ENCODE peak calls at places on chromosomes 6 and 20, in four cellular contexts. M, F, G and J are unnamed samples. For H3K9me3, the result is how much of the 10 kb centered on the place peaks cover.

GRCh38 chr6:43334466-43335095 is 26.0 kb upstream of the CRIP3 start:
- DNase-seq in M (peak), F (no peak), G (peak), J (no peak)

GRCh38 chr20:20466341-20466879 is 98.5 kb downstream of the INSM1 start:
- DNase-seq in M (no peak), F (no peak), G (no peak), J (no peak)

GRCh38 chr6:149060985-149061760 is 256.3 kb upstream of the TAB2 start:
- DNase-seq in M (peak), F (peak), G (no peak), J (no peak)

GRCh38 chr6:148471624-148472494 is 129.2 kb downstream of the SASH1 start:
- DNase-seq in M (no peak), F (peak), G (no peak), J (no peak)

GRCh38 chr6:132190815-132191175 is 210.5 kb downstream of the MOXD1 start:
- DNase-seq in M (no peak), F (no peak), G (no peak), J (no peak)

GRCh38 chr6:69835414-69836179 is 30.8 kb upstream of the COL19A1 start:
- DNase-seq in M (peak), F (no peak), G (peak), J (no peak)

GRCh38 chr6:121142093-121142492 is 192.2 kb downstream of the TBC1D32 start:
- DNase-seq in M (no peak), F (no peak), G (no peak), J (no peak)

GRCh38 chr6:137363805-137364138 is 130.4 kb downstream of the OLIG3 start:
- DNase-seq in M (no peak), F (no peak), G (no peak), J (no peak)

GRCh38 chr20:57650266-57650665 is 30.0 kb upstream of the ZBP1 start:
- DNase-seq in M (no peak), F (no peak), G (no peak), J (no peak)

GRCh38 chr6:157556671-157557430 is 175.9 kb downstream of the ZDHHC14 start:
- DNase-seq in M (no peak), F (peak), G (no peak), J (no peak)

GRCh38 chr20:25279403-25279802 is 31.5 kb downstream of the PYGB start:
- DNase-seq in M (no peak), F (peak), G (no peak), J (no peak)

GRCh38 chr6:110996661-110997060 is 14.8 kb downstream of the RPF2 start:
- DNase-seq in M (no peak), F (no peak), G (no peak), J (no peak)

GRCh38 chr6:23523771-23524170 is 602.2 kb upstream of the NRSN1 start:
- DNase-seq in M (no peak), F (no peak), G (no peak), J (no peak)

GRCh38 chr6:107361568-107362270 is 97.6 kb downstream of the PDSS2 start:
- DNase-seq in M (no peak), F (no peak), G (no peak), J (no peak)

GRCh38 chr20:48189177-48189576 is 403.9 kb upstream of the SULF2 start:
- DNase-seq in M (peak), F (no peak), G (peak), J (no peak)

GRCh38 chr6:40249935-40250334 is 315.7 kb upstream of the MOCS1 start:
- DNase-seq in M (no peak), F (no peak), G (no peak), J (no peak)

GRCh38 chr6:37556884-37557644 is 57.4 kb upstream of the CCDC167 start:
- DNase-seq in M (no peak), F (no peak), G (no peak), J (peak)

GRCh38 chr6:148523551-148523950 is 180.9 kb downstream of the SASH1 start:
- DNase-seq in M (no peak), F (no peak), G (no peak), J (no peak)

GRCh38 chr20:57124800-57125399 is 141.5 kb downstream of the BMP7 start:
- DNase-seq in M (no peak), F (no peak), G (no peak), J (no peak)

GRCh38 chr6:22657341-22657985 is 88.1 kb downstream of the HDGFL1 start:
- DNase-seq in M (no peak), F (no peak), G (no peak), J (no peak)

GRCh38 chr6:13014551-13015378 is 298.2 kb downstream of the PHACTR1 start:
- DNase-seq in M (no peak), F (no peak), G (no peak), J (no peak)

GRCh38 chr6:71457883-71458282 is 169.3 kb downstream of the OGFRL1 start:
- DNase-seq in M (peak), F (no peak), G (no peak), J (no peak)

GRCh38 chr20:37524859-37525708 is 2.6 kb downstream of the BLCAP start:
- DNase-seq in M (peak), F (peak), G (no peak), J (peak)

GRCh38 chr20:37492096-37492625 is 28.9 kb upstream of the NNAT start:
- DNase-seq in M (no peak), F (no peak), G (no peak), J (no peak)

GRCh38 chr6:151068761-151069312 is 170.9 kb upstream of the AKAP12 start:
- DNase-seq in M (no peak), F (no peak), G (no peak), J (no peak)

GRCh38 chr6:20447157-20447556 is 45.5 kb downstream of the E2F3 start:
- DNase-seq in M (no peak), F (no peak), G (no peak), J (no peak)

GRCh38 chr6:73803562-73804221 is 107.7 kb downstream of the CD109 start:
- DNase-seq in M (peak), F (peak), G (peak), J (no peak)

GRCh38 chr6:123830110-123830509 is 26.4 kb downstream of the NKAIN2 start:
- DNase-seq in M (no peak), F (no peak), G (no peak), J (no peak)

GRCh38 chr6:13863699-13864155 is 49.4 kb upstream of the MCUR1 start:
- DNase-seq in M (peak), F (no peak), G (no peak), J (no peak)

GRCh38 chr6:64357430-64357829 is 721.8 kb downstream of the PHF3 start:
- DNase-seq in M (no peak), F (no peak), G (no peak), J (no peak)

GRCh38 chr20:13458860-13459451 is 179.8 kb downstream of the TASP1 start:
- DNase-seq in M (peak), F (peak), G (peak), J (no peak)

GRCh38 chr20:62924567-62925419 is 1.5 kb downstream of the DIDO1 start:
- DNase-seq in M (no peak), F (peak), G (no peak), J (no peak)

GRCh38 chr20:3935956-3936340 is 46.8 kb downstream of the PANK2 start:
- DNase-seq in M (no peak), F (no peak), G (no peak), J (no peak)

GRCh38 chr20:766906-767305 is 1.4 kb downstream of the SLC52A3 start:
- DNase-seq in M (no peak), F (no peak), G (no peak), J (no peak)

GRCh38 chr6:165233089-165233488 is 76.3 kb downstream of the C6orf118 start:
- DNase-seq in M (no peak), F (no peak), G (no peak), J (no peak)

GRCh38 chr6:165231581-165232276 is 77.7 kb downstream of the C6orf118 start:
- DNase-seq in M (no peak), F (no peak), G (peak), J (no peak)

GRCh38 chr6:165232277-165232654 is 77.1 kb downstream of the C6orf118 start:
- DNase-seq in M (no peak), F (no peak), G (no peak), J (no peak)

GRCh38 chr6:165229216-165229615 is 80.2 kb downstream of the C6orf118 start:
- DNase-seq in M (no peak), F (no peak), G (no peak), J (no peak)

GRCh38 chr6:165231177-165231576 is 78.2 kb downstream of the C6orf118 start:
- DNase-seq in M (no peak), F (no peak), G (no peak), J (no peak)
- H3K9me3 ChIP-seq in M (under half), F (under half), G (under half), J (under half)

DNA sequence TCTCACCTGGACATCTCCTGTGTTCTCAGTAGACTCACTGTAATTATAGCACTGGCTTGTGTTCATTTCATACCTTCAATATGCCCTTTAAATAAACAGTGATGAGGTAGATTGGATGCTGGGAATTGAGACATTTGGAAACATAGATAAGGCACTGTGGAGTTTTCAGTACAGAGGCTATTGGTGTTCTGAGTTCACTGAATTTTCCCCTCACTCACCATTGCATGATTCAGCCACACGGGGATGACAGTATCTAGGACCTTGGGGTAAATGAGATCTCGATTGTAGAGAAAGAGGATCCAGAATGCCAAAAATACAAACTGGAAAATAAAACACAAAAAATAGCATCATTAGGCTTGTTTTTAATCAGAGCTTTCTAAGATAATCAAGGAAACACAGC is 12.5 kb downstream of the ADTRP start:
- DNase-seq in M (no peak), F (no peak), G (no peak), J (no peak)
- TF ChIP-seq CTCF in M (no peak), F (no peak), G (no peak), J (no peak)

GRCh38 chr20:46152824-46153586 is 34.9 kb downstream of the CD40 start:
- DNase-seq in M (no peak), F (no peak), G (no peak), J (no peak)

GRCh38 chr20:46148313-46149213 is 30.4 kb downstream of the CD40 start:
- DNase-seq in M (no peak), F (no peak), G (no peak), J (no peak)

GRCh38 chr20:46151936-46152335 is 33.8 kb downstream of the CD40 start:
- DNase-seq in M (peak), F (no peak), G (no peak), J (no peak)

GRCh38 chr20:46154796-46155195 is 36.7 kb downstream of the CD40 start:
- DNase-seq in M (no peak), F (no peak), G (no peak), J (no peak)

GRCh38 chr20:46150982-46151381 is 32.9 kb downstream of the CD40 start:
- DNase-seq in M (no peak), F (no peak), G (no peak), J (no peak)
- H3K27ac ChIP-seq in M (no peak), F (no peak), G (no peak), J (no peak)

DNA sequence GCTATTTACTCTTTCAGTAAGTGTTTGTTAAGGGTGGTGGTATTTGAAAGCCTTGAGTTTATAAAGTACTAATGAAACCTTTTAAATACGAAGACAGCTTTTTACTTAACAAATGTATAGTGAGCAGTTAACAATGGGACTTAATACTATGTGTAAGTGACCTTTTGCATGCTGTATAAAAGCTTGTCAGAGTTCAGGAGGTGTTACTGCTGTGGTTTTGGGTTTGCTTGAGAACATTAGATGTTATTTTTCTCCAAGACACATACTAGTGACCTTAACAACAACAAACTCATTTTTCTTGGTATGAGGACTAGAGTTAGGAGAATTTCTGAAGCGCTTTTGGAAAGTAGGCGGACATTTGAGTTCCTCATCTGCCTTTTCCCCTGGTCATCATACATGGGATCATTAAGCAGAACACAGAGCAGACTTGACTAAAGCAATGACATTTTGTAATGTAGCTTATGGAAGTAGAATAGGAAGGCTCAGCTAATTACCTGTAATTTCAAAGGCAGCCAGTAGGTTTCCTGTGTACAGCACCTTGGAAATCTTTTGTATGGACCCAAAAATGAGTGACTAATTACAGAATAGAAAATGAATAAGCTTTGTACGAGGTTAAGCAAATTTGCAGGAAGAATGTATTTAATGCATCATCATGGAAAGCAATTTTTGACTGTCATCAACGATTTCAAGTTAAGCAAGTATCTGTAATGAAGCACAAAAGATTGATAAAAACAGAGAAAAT is 14.1 kb downstream of the CDYL start:
- DNase-seq in M (no peak), F (no peak), G (no peak), J (no peak)
- H3K9me3 ChIP-seq in M (under half), F (under half), G (under half), J (under half)

DNA sequence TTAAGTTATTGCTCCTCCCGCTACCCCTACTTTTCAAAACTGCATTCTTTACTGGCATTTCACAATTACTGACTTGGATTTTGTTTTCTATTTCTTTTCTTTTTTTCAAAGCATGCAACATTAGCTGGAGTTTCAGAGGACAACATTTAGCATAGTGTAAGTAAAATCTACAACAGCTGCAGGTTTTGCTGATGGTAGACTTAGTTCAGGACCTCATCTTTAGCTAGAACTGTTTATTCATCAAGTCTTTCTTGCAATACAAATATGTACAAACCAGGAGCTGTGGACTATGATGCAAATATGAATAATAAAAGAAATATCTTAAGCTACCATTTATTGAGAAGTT is 728 bp upstream of the CEP162 start:
- DNase-seq in M (no peak), F (no peak), G (no peak), J (no peak)
- TF ChIP-seq CTCF in M (peak), F (no peak), G (no peak), J (no peak)

GRCh38 chr6:26025894-26026832 is 61.1 kb upstream of the HFE start:
- DNase-seq in M (peak), F (peak), G (peak), J (peak)

GRCh38 chr6:26026833-26027490 is 60.3 kb upstream of the HFE start:
- DNase-seq in M (peak), F (peak), G (peak), J (peak)

GRCh38 chr6:26022737-26023136 is 60.1 kb downstream of the TRIM38 start:
- DNase-seq in M (no peak), F (no peak), G (no peak), J (no peak)

GRCh38 chr6:26025047-26025893 is 62.0 kb upstream of the HFE start:
- DNase-seq in M (peak), F (no peak), G (no peak), J (no peak)

DNA sequence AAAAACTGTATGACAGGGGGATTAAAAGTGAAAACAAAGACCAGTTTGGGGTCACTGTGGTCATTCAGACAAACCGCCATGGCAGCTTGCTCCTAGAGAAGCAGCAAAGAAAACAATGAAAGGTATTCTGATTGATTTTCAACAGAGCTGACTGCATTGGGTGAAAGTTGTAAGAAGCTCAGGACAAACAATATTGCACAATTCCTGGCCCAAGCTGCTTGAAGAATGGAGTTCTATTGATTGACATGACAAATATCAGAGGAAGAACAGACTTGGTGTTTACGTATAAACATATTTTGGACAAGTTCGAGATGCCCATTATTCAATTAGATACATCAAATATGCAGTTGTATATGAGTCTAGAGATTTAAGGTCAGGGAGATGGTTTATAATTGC is 62.0 kb downstream of the TRIM38 start:
- DNase-seq in M (no peak), F (no peak), G (no peak), J (no peak)
- H3K27ac ChIP-seq in M (peak), F (peak), G (peak), J (no peak)

DNA sequence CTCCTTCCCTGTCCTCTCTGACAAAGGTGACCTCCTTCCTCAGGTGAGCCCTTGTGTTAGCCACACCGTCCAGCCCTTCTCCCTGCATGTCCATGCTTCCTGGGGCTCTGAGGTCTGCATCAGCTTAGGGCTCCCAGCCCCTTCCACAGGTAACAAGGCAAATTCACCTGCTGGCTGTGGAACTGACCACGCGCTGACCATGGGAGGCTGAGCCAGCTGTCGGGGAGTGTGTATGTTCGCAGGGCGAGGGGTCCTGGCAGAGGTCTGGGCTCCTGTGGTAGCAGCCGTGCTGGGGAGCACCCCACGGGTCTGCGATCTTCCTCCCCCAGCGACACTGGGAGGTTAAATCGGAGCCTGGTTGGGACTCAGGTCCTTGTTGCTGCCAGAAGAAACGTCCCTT is 136.7 kb downstream of the PHACTR3 start:
- DNase-seq in M (no peak), F (no peak), G (no peak), J (no peak)
- H3K9me3 ChIP-seq in M (under half), F (under half), G (under half), J (under half)

GRCh38 chr20:10478930-10479329 is 43.8 kb downstream of the SLX4IP start:
- DNase-seq in M (no peak), F (no peak), G (no peak), J (no peak)
- TF ChIP-seq CTCF in M (no peak), F (no peak), G (peak), J (no peak)

GRCh38 chr6:169073311-169073710 is 180.3 kb downstream of the THBS2 start:
- DNase-seq in M (peak), F (no peak), G (no peak), J (no peak)

GRCh38 chr6:169071394-169071793 is 182.3 kb downstream of the THBS2 start:
- DNase-seq in M (no peak), F (no peak), G (no peak), J (no peak)

GRCh38 chr6:169072127-169073042 is 181.3 kb downstream of the THBS2 start:
- DNase-seq in M (no peak), F (no peak), G (no peak), J (no peak)

GRCh38 chr6:169070506-169071176 is 183.0 kb downstream of the THBS2 start:
- DNase-seq in M (peak), F (peak), G (peak), J (no peak)

GRCh38 chr6:169069361-169069760 is 184.3 kb downstream of the THBS2 start:
- DNase-seq in M (no peak), F (no peak), G (no peak), J (no peak)
- H3K27ac ChIP-seq in M (no peak), F (peak), G (no peak), J (no peak)

GRCh38 chr20:59670786-59671492 is 66.6 kb downstream of the PHACTR3 start:
- DNase-seq in M (no peak), F (no peak), G (no peak), J (no peak)

GRCh38 chr20:59667981-59668515 is 63.7 kb downstream of the PHACTR3 start:
- DNase-seq in M (no peak), F (no peak), G (no peak), J (no peak)

GRCh38 chr20:59669451-59669850 is 65.1 kb downstream of the PHACTR3 start:
- DNase-seq in M (no peak), F (no peak), G (no peak), J (no peak)

GRCh38 chr20:59667131-59667530 is 62.8 kb downstream of the PHACTR3 start:
- DNase-seq in M (no peak), F (no peak), G (no peak), J (no peak)

DNA sequence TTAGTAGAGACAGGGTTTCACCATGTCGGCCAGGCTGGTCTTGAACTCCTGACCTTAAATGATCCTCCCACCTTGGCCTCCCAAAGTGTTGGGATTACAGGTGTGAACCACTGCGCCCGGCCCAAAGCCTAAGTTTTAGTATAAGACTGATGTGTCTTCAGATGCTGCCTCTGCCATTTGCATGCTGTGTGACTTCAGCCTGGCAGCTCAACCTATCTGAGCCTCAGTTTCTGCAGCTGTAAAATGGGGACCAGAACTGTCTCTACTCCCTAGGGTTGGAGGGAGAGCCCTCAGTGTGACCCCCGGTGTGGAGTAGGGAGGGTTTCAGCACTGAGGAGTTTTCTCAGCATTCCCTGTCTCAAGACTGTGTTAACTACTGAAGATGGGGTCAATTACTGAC is 64.6 kb downstream of the PHACTR3 start:
- DNase-seq in M (no peak), F (no peak), G (no peak), J (no peak)
- H3K9me3 ChIP-seq in M (under half), F (under half), G (under half), J (under half)